ENCODE peak calls at places on chromosome 15, in nine cellular contexts. Q is BE2C, L is uterus, N is mucosa of descending colon, R is lung, C is neural progenitor cell, I is aorta, X is WERI-Rb-1, E is GM23248. Y is an unnamed sample. For H3K9me3, the result is how much of the 10 kb centered on the place peaks cover.

GRCh38 chr15:64235552-64235951 is 72.7 kb upstream of the PPIB start:
- DNase-seq in Q (no peak), L (no peak), N (no peak), R (no peak), C (no peak), I (no peak), X (no peak), E (no peak), Y (no peak)

GRCh38 chr15:54707805-54708752 is 488.7 kb downstream of the RSL24D1 start:
- DNase-seq in Q (no peak), L (no peak), N (no peak), R (no peak), C (no peak), I (no peak), X (no peak), E (no peak), Y (no peak)

GRCh38 chr15:45128971-45129639 is 574 bp downstream of the DUOXA1 start:
- DNase-seq in Q (no peak), L (no peak), N (no peak), R (no peak), C (peak), I (peak), X (no peak), E (peak), Y (no peak)

GRCh38 chr15:82122754-82123400 is 77.1 kb upstream of the MEX3B start:
- DNase-seq in Q (no peak), L (peak), N (no peak), R (no peak), C (no peak), I (no peak), X (no peak), E (peak), Y (peak)

GRCh38 chr15:74174216-74174965 is 881 bp downstream of the ISLR start:
- DNase-seq in Q (peak), L (peak), N (no peak), R (no peak), C (no peak), I (peak), X (no peak), E (peak), Y (no peak)

GRCh38 chr15:49610166-49610918 is 10.3 kb downstream of the FAM227B start:
- DNase-seq in Q (no peak), L (no peak), N (no peak), R (no peak), C (no peak), I (no peak), X (no peak), E (peak), Y (no peak)

GRCh38 chr15:60372223-60372622 is 25.6 kb downstream of the ANXA2 start:
- DNase-seq in Q (no peak), L (no peak), N (no peak), R (no peak), C (no peak), I (no peak), X (no peak), E (peak), Y (no peak)

GRCh38 chr15:69265347-69265955 is 33.3 kb upstream of the PAQR5 start:
- DNase-seq in Q (no peak), L (no peak), N (peak), R (no peak), C (peak), I (no peak), X (no peak), E (peak), Y (no peak)

GRCh38 chr15:73024161-73024560 is 28.1 kb upstream of the NEO1 start:
- DNase-seq in Q (no peak), L (no peak), N (no peak), R (peak), C (no peak), I (no peak), X (no peak), E (no peak), Y (no peak)

GRCh38 chr15:58469432-58470353 is 37.9 kb downstream of the LIPC start:
- DNase-seq in Q (no peak), L (no peak), N (no peak), R (peak), C (peak), I (no peak), X (no peak), E (peak), Y (peak)

GRCh38 chr15:65414841-65415621 is 7.7 kb downstream of the IGDCC4 start:
- DNase-seq in Q (no peak), L (peak), N (no peak), R (no peak), C (peak), I (no peak), X (peak), E (no peak), Y (peak)

GRCh38 chr15:41495736-41496599 is 2.3 kb downstream of the ITPKA start:
- DNase-seq in Q (no peak), L (no peak), N (peak), R (no peak), C (peak), I (no peak), X (no peak), E (no peak), Y (no peak)
- H3K4me3 ChIP-seq in Q (no peak), L (no peak), N (no peak), R (no peak), C (peak), I (no peak), X (no peak), E (no peak), Y (no peak)

DNA sequence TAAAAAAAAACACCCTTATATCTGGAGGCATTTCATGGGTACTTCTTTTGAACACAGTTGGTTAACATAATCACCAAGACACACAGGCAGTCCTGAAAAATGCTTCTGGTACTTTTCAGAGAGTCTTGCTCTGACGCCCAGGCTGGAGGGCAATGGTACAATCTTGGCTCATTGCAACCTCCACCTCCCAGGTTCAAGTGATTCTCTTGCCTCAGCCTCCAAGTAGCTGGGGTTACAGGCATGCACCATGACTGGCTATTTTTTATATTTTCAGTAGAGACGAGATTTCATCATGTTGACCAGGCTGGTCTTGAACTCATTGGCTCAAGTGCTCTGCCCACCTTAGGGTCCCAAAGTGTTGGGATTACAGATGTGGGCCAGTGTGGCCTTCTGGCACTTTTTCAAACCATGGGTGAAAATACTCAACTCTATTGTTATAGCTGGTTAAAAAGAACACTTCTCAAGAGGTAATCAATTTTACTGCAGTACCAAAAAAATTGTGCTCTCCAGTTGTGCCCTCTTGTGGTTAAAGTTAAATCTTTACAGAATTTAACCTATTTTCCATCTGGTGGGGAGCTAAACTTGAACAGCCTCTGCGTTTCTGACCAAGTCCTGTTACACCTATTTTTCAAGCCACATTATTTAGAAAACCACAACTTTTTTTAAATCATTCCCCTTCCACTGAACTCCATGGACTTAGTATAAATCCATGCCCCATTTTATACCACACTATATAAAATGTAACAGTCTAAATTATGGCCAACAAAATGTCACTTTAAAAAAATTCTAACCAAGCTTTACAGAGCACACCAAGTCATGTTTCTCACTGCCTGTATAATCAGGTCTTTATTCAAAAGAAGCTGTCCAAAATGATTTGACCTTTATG is 1.2 kb upstream of the SNAPC5 start:
- DNase-seq in Q (no peak), L (no peak), N (no peak), R (no peak), C (peak), I (no peak), X (no peak), E (peak), Y (no peak)
- H3K9me3 ChIP-seq in Q (under half), L (under half), N (under half), R (under half), C (under half), I (under half), X (under half), E (under half), Y (under half)

DNA sequence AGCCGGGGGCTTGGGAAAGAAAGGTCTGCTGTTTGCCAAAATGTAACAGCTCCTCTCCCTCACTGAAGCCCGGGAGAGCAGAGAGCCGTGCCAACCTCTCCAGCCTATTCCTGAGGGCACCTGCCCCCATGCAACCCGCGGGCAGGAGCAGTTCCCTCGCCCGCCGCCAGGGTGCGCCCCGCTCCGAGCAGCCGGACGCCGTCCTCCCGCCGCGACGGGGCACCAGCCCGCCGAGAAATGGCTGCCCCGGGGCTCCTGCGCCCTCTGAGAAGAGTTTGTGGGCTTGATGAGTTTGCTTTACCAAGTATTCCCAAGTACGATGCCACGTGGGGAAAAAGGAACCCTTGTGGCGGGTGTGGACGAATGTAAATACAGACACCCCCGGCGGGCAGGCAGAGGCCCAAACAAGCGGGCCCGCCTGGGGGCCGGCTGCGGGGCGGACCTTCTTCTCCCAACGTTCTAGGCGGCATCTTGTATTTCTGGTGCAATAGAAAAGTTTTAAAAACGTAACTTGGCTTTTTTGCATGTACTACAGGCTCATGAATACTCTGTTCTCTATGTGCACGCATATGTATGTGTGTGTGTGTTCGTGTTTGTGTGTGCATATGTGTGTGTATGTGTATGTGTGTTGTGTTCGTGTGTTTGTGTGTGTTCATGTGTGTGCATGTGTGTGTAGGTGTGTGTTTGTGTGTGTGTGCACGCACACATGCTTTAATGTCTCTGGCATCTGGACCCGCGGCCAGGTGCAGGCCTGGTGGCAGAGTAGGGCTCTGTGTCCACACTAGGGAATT is 162.9 kb downstream of the CHSY1 start:
- DNase-seq in Q (peak), L (peak), N (peak), R (peak), C (peak), I (peak), X (peak), E (peak), Y (peak)
- H3K4me3 ChIP-seq in Q (no peak), L (peak), N (no peak), R (no peak), C (no peak), I (no peak), X (peak), E (peak), Y (no peak)

DNA sequence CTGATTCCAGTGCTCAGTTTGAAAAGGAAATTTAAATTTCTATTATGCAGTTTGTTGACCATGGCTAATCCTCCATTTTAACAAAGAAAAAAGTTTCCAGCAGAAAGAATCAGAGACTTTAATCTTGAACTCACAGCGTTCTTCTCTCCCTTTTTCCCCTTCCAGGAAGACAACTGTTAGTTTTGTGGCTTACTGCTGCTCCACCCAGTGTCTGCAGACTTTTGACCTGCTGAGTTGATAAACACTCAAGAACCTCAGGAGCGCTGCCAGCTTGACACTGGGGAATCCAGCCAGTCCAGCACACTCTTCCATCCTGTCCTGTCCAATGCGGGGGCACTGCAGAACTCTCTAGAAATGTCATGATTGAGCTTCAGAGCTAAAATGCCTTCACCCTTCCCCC is 134.6 kb downstream of the LRRC28 start:
- DNase-seq in Q (no peak), L (peak), N (peak), R (peak), C (no peak), I (no peak), X (no peak), E (peak), Y (peak)
- H3K9me3 ChIP-seq in Q (under half), L (under half), N (under half), R (under half), C (under half), I (under half), X (under half), E (under half), Y (under half)

Y was measured in MG63.